ENCODE peak calls at places on chromosome 10, in ten cellular contexts. I is stimulated activated CD4-positive, alpha-beta T cell treated with anti-CD3 and anti-CD28 coated beads, Interleukin-4, amount 100 ng/mL, for 1 hour; S is bronchial epithelial cell; B is Panc1; G is EH; Q is hippocampal formation; V is AG08396; Y is uterus; K is sigmoid colon; H is choroid plexus epithelial cell. N is an unnamed sample.

GRCh38 chr10:113053091-113053490 is 103.0 kb downstream of the TCF7L2 start:
- DNase-seq in I (no peak), S (no peak), B (no peak), G (no peak), Q (no peak), V (no peak), Y (no peak), K (peak), H (no peak), N (no peak)

GRCh38 chr10:82266438-82266837 is 391.4 kb downstream of the NRG3 start:
- DNase-seq in I (no peak), S (peak), B (no peak), G (no peak), Q (no peak), V (no peak), Y (no peak), K (no peak), H (peak), N (no peak)

GRCh38 chr10:24550680-24551079 is 173.0 kb downstream of the ARHGAP21 start:
- DNase-seq in I (no peak), S (no peak), B (no peak), G (no peak), Q (no peak), V (no peak), Y (no peak), K (no peak), H (no peak), N (no peak)

GRCh38 chr10:122151121-122151694 is 119.9 kb upstream of the BTBD16 start:
- DNase-seq in I (no peak), S (no peak), B (no peak), G (no peak), Q (no peak), V (no peak), Y (no peak), K (no peak), H (no peak), N (no peak)

GRCh38 chr10:68408898-68409518 is 1.9 kb upstream of the RUFY2 start:
- DNase-seq in I (no peak), S (no peak), B (no peak), G (no peak), Q (no peak), V (no peak), Y (no peak), K (no peak), H (no peak), N (no peak)

GRCh38 chr10:73910764-73911552 is at the start of gene PLAU:
- DNase-seq in I (peak), S (peak), B (no peak), G (peak), Q (no peak), V (peak), Y (peak), K (peak), H (no peak), N (peak)

GRCh38 chr10:27349987-27350386 is 109.4 kb upstream of the ACBD5 start:
- DNase-seq in I (no peak), S (no peak), B (no peak), G (no peak), Q (no peak), V (no peak), Y (no peak), K (no peak), H (no peak), N (no peak)

GRCh38 chr10:10317151-10317550 is 700.5 kb upstream of the CELF2 start:
- DNase-seq in I (no peak), S (peak), B (no peak), G (no peak), Q (no peak), V (no peak), Y (no peak), K (no peak), H (no peak), N (no peak)

GRCh38 chr10:12513775-12514663 is 164.7 kb downstream of the CAMK1D start:
- DNase-seq in I (no peak), S (no peak), B (no peak), G (no peak), Q (no peak), V (no peak), Y (no peak), K (no peak), H (no peak), N (no peak)

GRCh38 chr10:86711237-86711956 is 43.1 kb downstream of the LDB3 start:
- DNase-seq in I (peak), S (peak), B (no peak), G (peak), Q (peak), V (peak), Y (peak), K (peak), H (peak), N (peak)

GRCh38 chr10:57218382-57218781 is 857.3 kb upstream of the ZWINT start:
- DNase-seq in I (no peak), S (peak), B (no peak), G (no peak), Q (no peak), V (no peak), Y (no peak), K (no peak), H (no peak), N (no peak)

GRCh38 chr10:28291881-28292297 is 11.0 kb downstream of the MPP7 start:
- DNase-seq in I (peak), S (peak), B (no peak), G (peak), Q (no peak), V (peak), Y (no peak), K (no peak), H (peak), N (no peak)

GRCh38 chr10:29480281-29480954 is 154.4 kb downstream of the SVIL start:
- DNase-seq in I (no peak), S (no peak), B (no peak), G (no peak), Q (no peak), V (no peak), Y (no peak), K (no peak), H (no peak), N (no peak)

GRCh38 chr10:124705021-124705740 is 39.0 kb downstream of the FAM53B start:
- DNase-seq in I (no peak), S (no peak), B (no peak), G (no peak), Q (no peak), V (no peak), Y (no peak), K (no peak), H (peak), N (no peak)

GRCh38 chr10:25080880-25081581 is 64.6 kb downstream of the THNSL1 start:
- DNase-seq in I (peak), S (peak), B (peak), G (peak), Q (peak), V (peak), Y (peak), K (peak), H (peak), N (peak)

GRCh38 chr10:53356616-53357349 is 584.2 kb upstream of the MBL2 start:
- DNase-seq in I (no peak), S (peak), B (no peak), G (no peak), Q (no peak), V (no peak), Y (no peak), K (no peak), H (no peak), N (no peak)

GRCh38 chr10:27285093-27285492 is 44.5 kb upstream of the ACBD5 start:
- DNase-seq in I (peak), S (peak), B (no peak), G (peak), Q (no peak), V (no peak), Y (no peak), K (no peak), H (peak), N (no peak)

GRCh38 chr10:117163061-117163953 is 25.2 kb upstream of the VAX1 start:
- DNase-seq in I (no peak), S (no peak), B (no peak), G (no peak), Q (no peak), V (no peak), Y (no peak), K (no peak), H (no peak), N (no peak)

GRCh38 chr10:124746992-124747391 is 2.8 kb upstream of the FAM53B start:
- DNase-seq in I (no peak), S (peak), B (no peak), G (no peak), Q (no peak), V (no peak), Y (no peak), K (no peak), H (no peak), N (no peak)

N was measured in tibial nerve.